ENCODE peak calls at places on chromosomes 7 and 10, in eight cellular contexts. G, Z, C, N, Q, B, Y and P are unnamed samples.

GRCh38 chr10:74047871-74048270 is 50.0 kb downstream of the VCL start:
- DNase-seq in G (peak; percentile 89), Z (no peak), C (no peak), N (no peak), Q (no peak), B (no peak), Y (peak; percentile 75), P (no peak)

GRCh38 chr10:71850021-71850744 is 868 bp downstream of the PSAP start:
- DNase-seq in G (no peak), Z (no peak), C (peak; percentile 9), N (no peak), Q (no peak), B (no peak), Y (no peak), P (no peak)

GRCh38 chr10:110774069-110775021 is 97.4 kb upstream of the PDCD4 start:
- DNase-seq in G (peak; percentile 76), Z (peak; percentile 65), C (no peak), N (no peak), Q (no peak), B (peak; percentile 70), Y (peak; percentile 2), P (peak; percentile 89)

GRCh38 chr7:22943997-22944396 is 69.9 kb downstream of the HYCC1 start:
- DNase-seq in G (peak; percentile 81), Z (peak; percentile 84), C (no peak), N (no peak), Q (no peak), B (no peak), Y (peak; percentile 44), P (no peak)

GRCh38 chr7:110762514-110762913 is 328.4 kb upstream of the LRRN3 start:
- DNase-seq in G (no peak), Z (peak; percentile 25), C (no peak), N (no peak), Q (no peak), B (no peak), Y (no peak), P (no peak)

GRCh38 chr7:114575098-114575497 is 160.5 kb downstream of the FOXP2 start:
- DNase-seq in G (no peak), Z (no peak), C (no peak), N (no peak), Q (no peak), B (no peak), Y (no peak), P (no peak)

GRCh38 chr7:85160223-85160622 is 26.6 kb downstream of the SEMA3D start:
- DNase-seq in G (peak; percentile 54), Z (peak; percentile 52), C (no peak), N (no peak), Q (no peak), B (peak; percentile 69), Y (no peak), P (peak; percentile 76)

GRCh38 chr10:123741146-123741545 is 75.0 kb downstream of the GPR26 start:
- DNase-seq in G (no peak), Z (no peak), C (no peak), N (no peak), Q (no peak), B (no peak), Y (no peak), P (no peak)

GRCh38 chr10:118763202-118763988 is 8.6 kb upstream of the CACUL1 start:
- DNase-seq in G (peak; percentile 65), Z (no peak), C (no peak), N (no peak), Q (no peak), B (no peak), Y (no peak), P (no peak)